ENCODE peak calls at places on chromosomes 13 and 19, in five cellular contexts. One of them, this sample, is unnamed. For H3K4me1 and H3K9me3, the result is how much of the 10 kb centered on the place peaks cover.

GRCh38 chr13:100436099-100436498 is 152.5 kb downstream of the GGACT start:
- DNase-seq in PC-3: no peak
- DNase-seq in uterus: no peak
- DNase-seq in suprapubic skin: no peak
- DNase-seq in A673: no peak
- DNase-seq in this sample: no peak

GRCh38 chr19:46198756-46199155 is 30.8 kb upstream of the IGFL1 start:
- DNase-seq in PC-3: no peak
- DNase-seq in suprapubic skin: no peak
- DNase-seq in A673: no peak
- DNase-seq in uterus: no peak
- DNase-seq in this sample: no peak

GRCh38 chr13:77894743-77895142 is 23.9 kb downstream of the EDNRB start:
- DNase-seq in PC-3: no peak
- DNase-seq in suprapubic skin: no peak
- DNase-seq in uterus: no peak
- DNase-seq in A673: no peak
- DNase-seq in this sample: no peak

GRCh38 chr13:51761638-51762350 is 42.2 kb downstream of the DHRS12 start:
- DNase-seq in A673: no peak
- DNase-seq in uterus: no peak
- DNase-seq in PC-3: peak
- DNase-seq in suprapubic skin: no peak
- DNase-seq in this sample: no peak

GRCh38 chr13:73133536-73133935 is 74.7 kb downstream of the KLF5 start:
- DNase-seq in A673: no peak
- DNase-seq in suprapubic skin: no peak
- DNase-seq in uterus: no peak
- DNase-seq in PC-3: peak
- DNase-seq in this sample: no peak

GRCh38 chr13:20952838-20953237 is 50.3 kb upstream of the XPO4 start:
- DNase-seq in uterus: no peak
- DNase-seq in suprapubic skin: no peak
- DNase-seq in A673: no peak
- DNase-seq in PC-3: no peak
- DNase-seq in this sample: no peak

GRCh38 chr13:26186995-26187394 is 35.1 kb downstream of the RNF6 start:
- DNase-seq in A673: no peak
- DNase-seq in suprapubic skin: no peak
- DNase-seq in PC-3: no peak
- DNase-seq in uterus: no peak
- DNase-seq in this sample: no peak

GRCh38 chr19:47227347-47228167 is 3.4 kb downstream of the BBC3 start:
- DNase-seq in A673: peak
- DNase-seq in suprapubic skin: peak
- DNase-seq in uterus: peak
- DNase-seq in PC-3: peak
- DNase-seq in this sample: peak

GRCh38 chr19:45408830-45409593 is 2.6 kb downstream of the POLR1G start:
- DNase-seq in A673: no peak
- DNase-seq in suprapubic skin: no peak
- DNase-seq in uterus: no peak
- DNase-seq in PC-3: no peak
- DNase-seq in this sample: no peak

GRCh38 chr19:35722897-35723296 is 5.1 kb downstream of the KMT2B start:
- DNase-seq in uterus: no peak
- DNase-seq in PC-3: no peak
- DNase-seq in suprapubic skin: no peak
- DNase-seq in A673: no peak
- DNase-seq in this sample: no peak

GRCh38 chr19:18023596-18024212 is 15.7 kb downstream of the ARRDC2 start:
- DNase-seq in uterus: peak
- DNase-seq in A673: peak
- DNase-seq in suprapubic skin: peak
- DNase-seq in PC-3: no peak
- DNase-seq in this sample: no peak

GRCh38 chr13:109385161-109385560 is 401.2 kb downstream of the IRS2 start:
- DNase-seq in uterus: no peak
- DNase-seq in A673: no peak
- DNase-seq in PC-3: no peak
- DNase-seq in suprapubic skin: no peak
- DNase-seq in this sample: no peak

GRCh38 chr13:100584901-100585300 is 3.7 kb downstream of the GGACT start:
- DNase-seq in suprapubic skin: no peak
- DNase-seq in uterus: no peak
- DNase-seq in PC-3: no peak
- DNase-seq in A673: peak
- DNase-seq in this sample: no peak

GRCh38 chr19:56661248-56661647 is 10.3 kb downstream of the ZNF835 start:
- DNase-seq in suprapubic skin: no peak
- DNase-seq in PC-3: no peak
- DNase-seq in A673: no peak
- DNase-seq in uterus: no peak
- DNase-seq in this sample: no peak

GRCh38 chr13:79466852-79467251 is 14.1 kb upstream of the NDFIP2 start:
- DNase-seq in uterus: no peak
- DNase-seq in PC-3: no peak
- DNase-seq in suprapubic skin: no peak
- DNase-seq in A673: no peak
- DNase-seq in this sample: no peak

GRCh38 chr13:58843071-58843470 is 1211.5 kb downstream of the PCDH17 start:
- DNase-seq in PC-3: no peak
- DNase-seq in suprapubic skin: no peak
- DNase-seq in uterus: no peak
- DNase-seq in A673: no peak
- DNase-seq in this sample: no peak

GRCh38 chr13:50366488-50367174 is 351.4 kb downstream of the KCNRG start:
- DNase-seq in A673: no peak
- DNase-seq in suprapubic skin: no peak
- DNase-seq in uterus: no peak
- DNase-seq in PC-3: peak
- DNase-seq in this sample: no peak

GRCh38 chr13:44436589-44437337 is 63.1 kb downstream of the SERP2 start:
- DNase-seq in A673: peak
- DNase-seq in PC-3: peak
- DNase-seq in uterus: peak
- DNase-seq in suprapubic skin: peak
- DNase-seq in this sample: peak

GRCh38 chr13:102972191-102972590 is 94.0 kb downstream of the SLC10A2 start:
- DNase-seq in PC-3: no peak
- DNase-seq in suprapubic skin: no peak
- DNase-seq in A673: no peak
- DNase-seq in uterus: no peak
- DNase-seq in this sample: no peak

GRCh38 chr19:5128932-5129389 is 160.0 kb downstream of the KDM4B start:
- DNase-seq in uterus: peak
- DNase-seq in PC-3: no peak
- DNase-seq in suprapubic skin: no peak
- DNase-seq in A673: peak
- DNase-seq in this sample: no peak

GRCh38 chr19:7515471-7516226 is at the start of gene ZNF358:
- DNase-seq in suprapubic skin: peak
- DNase-seq in uterus: peak
- DNase-seq in PC-3: peak
- DNase-seq in A673: peak
- DNase-seq in this sample: peak

GRCh38 chr19:35037716-35038622 is 3.6 kb upstream of the HPN start:
- DNase-seq in suprapubic skin: no peak
- DNase-seq in PC-3: no peak
- DNase-seq in uterus: no peak
- DNase-seq in A673: no peak
- DNase-seq in this sample: no peak

GRCh38 chr19:13022859-13023636 is 27.8 kb downstream of the NFIX start:
- DNase-seq in uterus: peak
- DNase-seq in A673: peak
- DNase-seq in suprapubic skin: peak
- DNase-seq in PC-3: peak
- DNase-seq in this sample: peak

GRCh38 chr19:50557009-50557613 is 11.1 kb downstream of the LRRC4B start:
- DNase-seq in suprapubic skin: no peak
- DNase-seq in PC-3: no peak
- DNase-seq in uterus: no peak
- DNase-seq in A673: no peak
- DNase-seq in this sample: no peak

GRCh38 chr13:31731923-31732322 is 7.4 kb upstream of the RXFP2 start:
- DNase-seq in PC-3: no peak
- DNase-seq in A673: no peak
- DNase-seq in suprapubic skin: no peak
- DNase-seq in uterus: no peak
- DNase-seq in this sample: no peak

GRCh38 chr19:55173717-55174409 is 6.2 kb downstream of the SYT5 start:
- DNase-seq in A673: peak
- DNase-seq in uterus: peak
- DNase-seq in suprapubic skin: no peak
- DNase-seq in PC-3: peak
- DNase-seq in this sample: peak

GRCh38 chr13:111365149-111366005 is 44.9 kb downstream of the TEX29 start:
- DNase-seq in PC-3: no peak
- DNase-seq in uterus: no peak
- DNase-seq in suprapubic skin: no peak
- DNase-seq in A673: no peak
- DNase-seq in this sample: no peak

GRCh38 chr19:49667473-49667872 is 1.7 kb downstream of the BCL2L12 start:
- DNase-seq in A673: no peak
- DNase-seq in uterus: no peak
- DNase-seq in PC-3: no peak
- DNase-seq in suprapubic skin: no peak
- DNase-seq in this sample: no peak

GRCh38 chr19:38888876-38889275 is 10.5 kb downstream of the SIRT2 start:
- DNase-seq in PC-3: no peak
- DNase-seq in suprapubic skin: no peak
- DNase-seq in uterus: no peak
- DNase-seq in A673: no peak
- DNase-seq in this sample: no peak

GRCh38 chr19:38892841-38893240 is 6.6 kb downstream of the SIRT2 start:
- DNase-seq in PC-3: no peak
- DNase-seq in A673: no peak
- DNase-seq in suprapubic skin: no peak
- DNase-seq in uterus: no peak
- DNase-seq in this sample: no peak

GRCh38 chr19:38889803-38890202 is 9.6 kb downstream of the SIRT2 start:
- DNase-seq in A673: no peak
- DNase-seq in suprapubic skin: no peak
- DNase-seq in PC-3: no peak
- DNase-seq in uterus: no peak
- DNase-seq in this sample: no peak

GRCh38 chr19:38891791-38892190 is 7.6 kb downstream of the SIRT2 start:
- DNase-seq in suprapubic skin: no peak
- DNase-seq in uterus: no peak
- DNase-seq in A673: no peak
- DNase-seq in PC-3: no peak
- DNase-seq in this sample: no peak

DNA sequence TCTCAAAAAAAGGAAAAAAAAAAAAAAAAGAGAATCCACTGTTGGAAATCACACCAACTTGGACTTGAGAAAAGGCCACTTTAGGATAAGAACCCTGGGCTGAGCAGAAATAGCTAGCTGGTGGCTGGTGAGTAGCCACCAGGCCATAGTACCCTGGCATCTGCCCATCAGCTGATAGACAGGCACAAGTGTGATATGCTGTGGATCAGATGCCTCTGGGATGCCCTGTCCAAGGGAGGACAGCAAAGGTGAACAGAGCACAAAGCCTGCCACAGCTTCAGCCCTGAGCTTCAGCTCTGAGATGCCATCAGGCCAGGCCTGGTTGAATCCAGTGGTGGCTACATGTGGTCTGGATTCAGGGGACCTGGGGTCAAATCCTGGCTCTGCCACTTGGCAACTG is 8.7 kb downstream of the SIRT2 start:
- DNase-seq in PC-3: no peak
- DNase-seq in uterus: no peak
- DNase-seq in A673: no peak
- DNase-seq in suprapubic skin: no peak
- DNase-seq in this sample: no peak
- H3K4me1 ChIP-seq in PC-3: under half
- H3K4me1 ChIP-seq in uterus: under half
- H3K4me1 ChIP-seq in A673: under half
- H3K4me1 ChIP-seq in suprapubic skin: under half
- H3K4me1 ChIP-seq in this sample: under half

GRCh38 chr13:48068036-48068435 is 26.9 kb downstream of the MED4 start:
- DNase-seq in PC-3: no peak
- DNase-seq in A673: no peak
- DNase-seq in suprapubic skin: no peak
- DNase-seq in uterus: no peak
- DNase-seq in this sample: no peak
- H3K9me3 ChIP-seq in PC-3: under half
- H3K9me3 ChIP-seq in A673: under half
- H3K9me3 ChIP-seq in suprapubic skin: under half
- H3K9me3 ChIP-seq in uterus: under half
- H3K9me3 ChIP-seq in this sample: under half

DNA sequence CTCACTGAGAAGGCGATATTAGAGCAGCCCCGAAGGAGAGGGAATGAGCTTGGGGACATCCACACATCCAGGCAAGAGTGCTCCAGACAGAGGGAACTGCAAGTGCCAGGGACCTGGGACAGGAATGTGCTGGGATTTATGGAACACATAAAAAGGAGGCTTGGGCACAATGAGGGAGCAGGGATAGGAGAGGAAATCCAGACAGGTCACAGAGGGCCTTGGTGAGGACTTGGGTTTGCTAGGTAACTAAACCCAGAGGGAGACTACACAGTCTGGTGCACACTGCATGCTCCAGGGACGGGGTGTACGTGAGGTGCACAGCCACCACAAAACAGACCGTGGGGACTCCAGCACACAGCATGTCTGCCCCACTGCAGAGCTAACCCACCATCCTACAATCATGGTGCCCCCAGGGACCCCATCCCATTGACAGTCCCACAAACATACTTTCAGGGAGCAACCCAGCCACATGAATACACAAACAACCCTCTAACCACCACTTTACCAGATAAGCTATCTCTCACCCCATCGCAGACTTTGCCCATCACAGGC is 5.6 kb upstream of the ZFP36 start:
- DNase-seq in suprapubic skin: no peak
- DNase-seq in A673: no peak
- DNase-seq in uterus: no peak
- DNase-seq in PC-3: no peak
- DNase-seq in this sample: no peak
- H3K4me1 ChIP-seq in suprapubic skin: half or more
- H3K4me1 ChIP-seq in A673: under half
- H3K4me1 ChIP-seq in uterus: under half
- H3K4me1 ChIP-seq in PC-3: under half
- H3K4me1 ChIP-seq in this sample: under half

GRCh38 chr13:28958018-28958417 is 137.9 kb downstream of the MTUS2 start:
- DNase-seq in uterus: no peak
- DNase-seq in suprapubic skin: no peak
- DNase-seq in A673: no peak
- DNase-seq in PC-3: no peak
- DNase-seq in this sample: no peak
- H3K9me3 ChIP-seq in uterus: under half
- H3K9me3 ChIP-seq in suprapubic skin: under half
- H3K9me3 ChIP-seq in A673: under half
- H3K9me3 ChIP-seq in PC-3: under half
- H3K9me3 ChIP-seq in this sample: under half

GRCh38 chr19:3183721-3184641 is 1.7 kb upstream of the NCLN start:
- DNase-seq in uterus: no peak
- DNase-seq in A673: no peak
- DNase-seq in suprapubic skin: no peak
- DNase-seq in PC-3: no peak
- DNase-seq in this sample: no peak
- H3K4me1 ChIP-seq in uterus: under half
- H3K4me1 ChIP-seq in A673: under half
- H3K4me1 ChIP-seq in suprapubic skin: under half
- H3K4me1 ChIP-seq in PC-3: under half
- H3K4me1 ChIP-seq in this sample: under half